ENCODE peak calls at places on chromosomes 16 and 17, in four cellular contexts. Q is GM12878, Y is HepG2, N is SK-N-SH. O is an unnamed sample.

GRCh38 chr17:82287849-82288601 is 14.5 kb upstream of the CSNK1D start:
- DNase-seq in N (no peak), Y (peak; percentile 97), Q (no peak), O (peak; percentile 99)

GRCh38 chr17:13590441-13590840 is 11.3 kb downstream of the HS3ST3A1 start:
- DNase-seq in Q (no peak), Y (no peak), N (no peak), O (no peak)

GRCh38 chr17:76537288-76537577 is 276 bp downstream of the CYGB start:
- DNase-seq in Y (no peak), N (peak; percentile 87), Q (no peak), O (no peak)

GRCh38 chr16:66523861-66524354 is 26.0 kb downstream of the TK2 start:
- DNase-seq in Q (no peak), Y (no peak), N (no peak), O (no peak)

GRCh38 chr17:64295146-64295545 is 32.1 kb upstream of the TEX2 start:
- DNase-seq in N (no peak), Y (no peak), Q (no peak), O (no peak)

GRCh38 chr16:31441956-31442355 is 633 bp downstream of the ZNF843 start:
- DNase-seq in N (no peak), Q (no peak), Y (no peak), O (no peak)

GRCh38 chr16:25823891-25824290 is 132.1 kb downstream of the HS3ST4 start:
- DNase-seq in Y (no peak), N (no peak), Q (no peak), O (no peak)

GRCh38 chr17:66667491-66668030 is 167.4 kb upstream of the CACNG5 start:
- DNase-seq in Y (no peak), N (no peak), Q (peak; percentile 56), O (no peak)

GRCh38 chr17:79082311-79083190 is 7.9 kb downstream of the ENGASE start:
- DNase-seq in Y (peak; percentile 27), N (peak; percentile 96), Q (no peak), O (peak; percentile 89)

GRCh38 chr17:56593073-56593740 is at the start of gene NOG:
- DNase-seq in N (peak; percentile 86), Y (no peak), Q (no peak), O (peak; percentile 80)

GRCh38 chr17:53900951-53901350 is 78.2 kb downstream of the KIF2B start:
- DNase-seq in Q (no peak), N (no peak), Y (no peak), O (no peak)

GRCh38 chr17:50689251-50689650 is 18.5 kb downstream of the ANKRD40 start:
- DNase-seq in Q (no peak), N (no peak), Y (no peak), O (no peak)

GRCh38 chr17:28928061-28928460 is 23.3 kb downstream of the PHF12 start:
- DNase-seq in Y (no peak), N (no peak), Q (no peak), O (no peak)

GRCh38 chr16:23351360-23351759 is 49.3 kb downstream of the SCNN1B start:
- DNase-seq in N (no peak), Q (no peak), Y (no peak), O (no peak)

GRCh38 chr17:29705352-29705751 is 82.6 kb upstream of the CORO6 start:
- DNase-seq in N (no peak), Y (no peak), Q (no peak), O (no peak)

GRCh38 chr16:58331024-58331707 is 36.3 kb upstream of the PRSS54 start:
- DNase-seq in N (no peak), Q (no peak), Y (no peak), O (no peak)

GRCh38 chr17:29844339-29845048 is 85.5 kb downstream of the SSH2 start:
- DNase-seq in N (peak; percentile 41), Y (no peak), Q (no peak), O (no peak)

GRCh38 chr17:29590261-29590978 is 972 bp upstream of the GIT1 start:
- DNase-seq in Y (no peak), Q (no peak), N (no peak), O (peak; percentile 56)

GRCh38 chr17:77320501-77321256 is 179.9 kb downstream of the SEC14L1 start:
- DNase-seq in Q (peak; percentile 85), N (peak; percentile 37), Y (no peak), O (peak; percentile 52)

GRCh38 chr17:8994319-8994718 is 27.0 kb upstream of the NTN1 start:
- DNase-seq in N (peak; percentile 61), Y (peak; percentile 20), Q (peak; percentile 34), O (no peak)

DNA sequence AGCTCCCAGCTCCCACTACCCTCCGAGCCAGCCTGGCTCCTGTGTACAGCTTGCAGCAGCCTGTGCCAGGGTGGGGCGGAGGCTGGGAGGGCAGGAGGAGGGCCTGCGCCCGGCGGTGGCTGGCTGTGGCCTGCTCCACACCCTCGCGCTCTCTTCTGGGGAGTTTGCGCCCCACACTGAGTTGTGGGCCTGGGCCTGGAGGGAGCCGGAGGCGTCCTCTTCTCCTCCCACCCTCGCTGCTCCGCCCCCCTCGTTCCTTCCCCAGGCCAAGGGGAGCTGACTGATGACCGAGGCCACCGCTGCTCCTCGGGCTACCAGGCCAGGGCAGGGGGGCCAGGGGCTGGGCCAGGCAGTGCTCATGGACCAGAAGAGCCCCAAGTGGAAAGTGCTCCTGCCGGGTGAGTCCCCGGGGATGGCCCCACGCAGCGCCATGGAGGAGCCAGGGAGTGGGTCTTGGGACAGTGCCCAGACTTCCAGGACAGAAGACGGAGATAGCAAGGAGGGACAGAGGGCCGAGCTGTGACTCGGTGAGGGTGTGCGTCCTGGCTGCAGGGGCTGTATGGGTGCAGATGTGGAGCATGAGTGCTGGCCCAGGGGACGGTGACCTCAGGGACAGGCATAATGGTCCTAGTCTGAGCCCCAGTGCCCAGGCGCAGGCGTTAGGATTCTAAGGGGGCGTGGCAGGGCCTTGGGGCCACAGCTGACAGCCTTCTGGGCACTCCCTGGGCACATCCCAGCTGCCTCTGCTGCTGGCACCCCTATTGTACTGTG is 242.1 kb upstream of the GSE1 start:
- DNase-seq in Q (no peak), Y (no peak), N (peak; percentile 84), O (no peak)
- TF ChIP-seq PBX3 in Q (no peak), Y (no peak), N (no peak), O (no peak)

GRCh38 chr16:60107467-60107866 is 1373.4 kb upstream of the GOT2 start:
- DNase-seq in Q (no peak), N (no peak), Y (no peak), O (no peak)
- TF ChIP-seq RAD21 in Q (no peak), N (no peak), Y (no peak), O (no peak)

DNA sequence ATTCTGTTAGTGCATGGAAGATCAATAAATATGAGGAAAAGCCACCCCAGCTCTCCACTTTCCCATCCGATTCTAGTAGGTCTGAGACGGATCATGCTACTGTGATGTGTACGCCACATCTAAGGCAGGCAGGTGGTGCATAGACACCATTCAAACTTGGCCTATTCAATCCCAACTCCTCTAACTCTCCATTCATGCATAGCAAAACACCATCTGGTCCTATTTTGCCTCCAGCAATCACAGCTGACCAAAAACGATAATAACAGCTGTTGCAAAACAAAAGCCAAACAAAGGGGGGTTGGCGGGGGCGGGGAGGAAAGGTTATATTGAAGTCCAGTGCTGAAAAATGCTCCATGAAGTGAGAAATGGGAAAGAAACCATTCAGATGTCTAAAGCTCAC is 111.4 kb downstream of the TOX3 start:
- DNase-seq in Q (no peak), N (no peak), Y (no peak), O (no peak)
- TF ChIP-seq EP300 in Q (no peak), N (no peak), Y (no peak), O (no peak)

DNA sequence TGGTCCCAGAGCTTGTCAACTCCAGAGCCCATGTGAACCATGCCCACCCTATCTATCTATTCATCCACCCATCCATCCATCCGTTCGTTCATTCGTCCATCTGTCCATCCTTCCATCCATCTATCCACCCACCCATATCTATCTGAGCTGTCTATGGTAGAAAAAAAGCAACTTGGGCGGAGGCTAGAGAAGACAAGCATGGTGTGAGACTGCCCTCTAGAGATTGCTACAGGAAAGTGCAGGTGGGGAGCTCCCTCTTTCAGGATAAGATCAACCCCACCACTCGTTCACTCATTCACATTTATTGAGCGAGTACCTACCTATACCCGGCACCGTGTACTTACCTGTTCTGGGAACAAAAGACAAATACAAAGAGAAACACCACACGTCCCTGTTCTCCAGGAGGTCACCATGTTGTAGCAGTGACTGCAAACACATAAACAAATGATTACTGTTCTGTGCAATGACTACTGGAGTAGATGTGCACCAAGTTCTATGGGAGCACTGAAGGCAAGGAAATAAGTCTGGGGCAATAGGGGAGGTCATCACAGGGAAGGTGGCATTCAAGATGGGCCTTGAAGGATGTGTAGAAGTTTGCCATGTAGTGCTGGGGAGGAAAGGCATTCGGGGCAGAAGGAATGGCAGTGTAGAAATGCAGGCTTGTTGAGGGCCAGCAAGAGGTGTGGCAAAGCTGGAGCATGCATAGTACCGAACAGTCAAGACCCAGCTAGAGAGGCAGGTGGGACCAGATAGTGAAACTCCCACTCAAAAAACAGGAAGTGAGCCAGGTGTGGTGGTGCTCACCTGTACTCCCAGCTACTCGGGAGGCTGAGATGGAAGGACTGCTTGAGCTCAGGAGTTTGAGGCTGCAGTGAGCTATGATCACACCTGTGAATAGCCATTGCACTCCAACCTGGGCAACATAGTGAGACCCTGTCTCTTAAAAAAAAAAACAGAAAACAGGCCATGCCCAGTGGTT is 13.4 kb upstream of the ATP5MC1 start:
- DNase-seq in Y (peak; percentile 80), N (peak; percentile 87), Q (peak; percentile 55), O (peak; percentile 85)
- TF ChIP-seq PBX3 in Y (no peak), N (no peak), Q (no peak), O (no peak)

GRCh38 chr16:79658301-79659001 is 57.9 kb upstream of the MAF start:
- DNase-seq in N (no peak), Q (no peak), Y (peak; percentile 22), O (peak; percentile 29)
- TF ChIP-seq RAD21 in N (no peak), Q (no peak), Y (no peak), O (no peak)